ENCODE peak calls at places on chromosomes 13 and 19, in seven cellular contexts. Y is ascending aorta; A is activated T-cell treated with anti-CD3 and anti-CD28 coated beads, Interleukin-2, amount 50 U/mL, for 48 hours; S is GM12865; K is kidney epithelial cell; U is fibroblast of mammary gland; X is NCI-H1694. B is an unnamed sample.

GRCh38 chr19:31274266-31274963 is 74.8 kb downstream of the TSHZ3 start:
- DNase-seq in U (no peak), A (no peak), X (no peak), K (no peak), Y (no peak), S (no peak), B (no peak)

GRCh38 chr13:40309881-40310280 is 356.6 kb downstream of the FOXO1 start:
- DNase-seq in X (no peak), A (no peak), S (no peak), Y (no peak), U (no peak), K (no peak), B (no peak)

GRCh38 chr19:35975608-35976214 is 19.3 kb upstream of the SDHAF1 start:
- DNase-seq in Y (no peak), U (peak), S (no peak), K (no peak), A (no peak), X (no peak), B (no peak)

GRCh38 chr19:16373539-16373938 is 48.9 kb downstream of the KLF2 start:
- DNase-seq in U (peak), K (no peak), S (no peak), A (no peak), Y (no peak), X (no peak), B (no peak)

GRCh38 chr19:3335431-3336350 is 30.7 kb upstream of the NFIC start:
- DNase-seq in X (no peak), A (no peak), Y (peak), S (no peak), U (peak), K (no peak), B (no peak)

GRCh38 chr19:4379383-4380253 is 20.7 kb downstream of the SH3GL1 start:
- DNase-seq in K (peak), Y (no peak), X (no peak), A (peak), U (peak), S (peak), B (no peak)

GRCh38 chr19:46373573-46374359 is 26.9 kb downstream of the PPP5C start:
- DNase-seq in U (peak), K (peak), X (peak), Y (peak), A (no peak), S (no peak), B (peak)

GRCh38 chr13:106088094-106088493 is 447.4 kb downstream of the EFNB2 start:
- DNase-seq in U (peak), K (peak), A (no peak), S (no peak), X (no peak), Y (no peak), B (no peak)

GRCh38 chr19:44689290-44690130 is 9.4 kb upstream of the CEACAM16 start:
- DNase-seq in K (peak), S (peak), U (peak), A (peak), X (peak), Y (no peak), B (peak)

GRCh38 chr19:5480427-5480836 is 25.2 kb downstream of the ZNRF4 start:
- DNase-seq in U (peak), A (peak), X (no peak), K (no peak), S (peak), Y (no peak), B (no peak)

GRCh38 chr19:9956956-9957355 is 20.6 kb upstream of the OLFM2 start:
- DNase-seq in K (no peak), Y (no peak), A (no peak), U (peak), X (no peak), S (no peak), B (no peak)

GRCh38 chr19:16405797-16406196 is 66.0 kb downstream of the EPS15L1 start:
- DNase-seq in X (no peak), Y (no peak), A (no peak), U (no peak), S (no peak), K (no peak), B (no peak)

GRCh38 chr19:42121666-42122069 is 10.6 kb downstream of the POU2F2 start:
- DNase-seq in Y (peak), U (peak), X (no peak), K (no peak), A (peak), S (peak), B (no peak)

GRCh38 chr19:917323-918151 is at the start of gene KISS1R:
- DNase-seq in A (peak), Y (no peak), K (no peak), X (no peak), U (no peak), S (peak), B (no peak)

GRCh38 chr13:99736541-99736940 is 235.0 kb downstream of the ZIC5 start:
- DNase-seq in Y (no peak), A (no peak), U (no peak), K (no peak), X (no peak), S (no peak), B (no peak)

GRCh38 chr13:110305949-110306339 is 1.0 kb downstream of the COL4A1 start:
- DNase-seq in S (no peak), K (no peak), A (no peak), Y (no peak), U (peak), X (no peak), B (no peak)

GRCh38 chr13:113650275-113650674 is 7.7 kb downstream of the ATP4B start:
- DNase-seq in S (no peak), X (no peak), K (no peak), U (no peak), Y (no peak), A (no peak), B (no peak)

GRCh38 chr13:69997061-69997460 is 110.6 kb upstream of the ATXN8OS start:
- DNase-seq in S (no peak), U (no peak), A (no peak), Y (no peak), K (no peak), X (no peak), B (no peak)

GRCh38 chr19:3176715-3177501 is 1.7 kb upstream of the S1PR4 start:
- DNase-seq in Y (no peak), K (peak), A (peak), S (peak), U (peak), X (no peak), B (no peak)

GRCh38 chr13:44040070-44040753 is 160.5 kb downstream of the LACC1 start:
- DNase-seq in S (no peak), Y (no peak), K (no peak), A (no peak), X (no peak), U (peak), B (no peak)

GRCh38 chr19:15529774-15530372 is 21.5 kb downstream of the CYP4F22 start:
- DNase-seq in S (no peak), K (no peak), X (no peak), U (peak), A (no peak), Y (no peak), B (no peak)

GRCh38 chr13:73754727-73755292 is 379.4 kb downstream of the KLF12 start:
- DNase-seq in Y (no peak), K (no peak), X (peak), S (peak), A (no peak), U (peak), B (no peak)

GRCh38 chr19:29535984-29536508 is 10.3 kb downstream of the VSTM2B start:
- DNase-seq in Y (no peak), U (no peak), A (no peak), K (no peak), S (no peak), X (no peak), B (no peak)

GRCh38 chr13:71625183-71625582 is 241.8 kb downstream of the DACH1 start:
- DNase-seq in K (no peak), Y (no peak), S (no peak), X (no peak), U (no peak), A (no peak), B (no peak)

GRCh38 chr13:45200701-45201230 is at the start of gene KCTD4:
- DNase-seq in K (no peak), A (no peak), U (no peak), S (no peak), X (no peak), Y (no peak), B (no peak)

GRCh38 chr19:13241321-13242104 is 91.3 kb downstream of the IER2 start:
- DNase-seq in S (peak), K (no peak), U (peak), X (no peak), Y (no peak), A (peak), B (no peak)

GRCh38 chr19:17303940-17304267 is 679 bp upstream of the ABHD8 start:
- DNase-seq in U (peak), X (no peak), S (no peak), A (no peak), Y (no peak), K (no peak), B (no peak)

GRCh38 chr19:2507109-2507508 is 31.2 kb downstream of the GADD45B start:
- DNase-seq in U (peak), A (peak), X (no peak), S (no peak), Y (no peak), K (no peak), B (no peak)